ENCODE peak calls at places on chromosomes 6 and 20, in four cellular contexts. K is OCI-LY7, T is mesothelial cell of epicardium, G is GM10248. C is an unnamed sample.

GRCh38 chr20:53579581-53580375 is 13.9 kb downstream of the ZNF217 start:
- DNase-seq in T (no peak), K (peak; percentile 57), G (no peak), C (no peak)

GRCh38 chr6:166465671-166466087 is 82.9 kb upstream of the MPC1 start:
- DNase-seq in G (no peak), K (no peak), T (no peak), C (peak; percentile 55)

GRCh38 chr20:17854307-17854903 is 114.2 kb downstream of the SNX5 start:
- DNase-seq in T (no peak), G (no peak), K (peak; percentile 53), C (peak; percentile 72)

GRCh38 chr20:51792960-51793359 is 9.4 kb downstream of the SALL4 start:
- DNase-seq in G (no peak), T (no peak), K (no peak), C (no peak)

GRCh38 chr20:3572151-3572550 is 91.0 kb downstream of the GFRA4 start:
- DNase-seq in G (no peak), K (no peak), T (no peak), C (no peak)

GRCh38 chr6:35678021-35678654 is 10.6 kb downstream of the FKBP5 start:
- DNase-seq in G (no peak), K (no peak), T (no peak), C (no peak)

GRCh38 chr6:21608610-21609009 is 15.1 kb downstream of the SOX4 start:
- DNase-seq in T (no peak), G (no peak), K (no peak), C (no peak)

GRCh38 chr6:154986787-154987235 is 8.3 kb upstream of the TIAM2 start:
- DNase-seq in T (no peak), G (no peak), K (no peak), C (no peak)

GRCh38 chr6:75546401-75546800 is 52.8 kb upstream of the FILIP1 start:
- DNase-seq in T (no peak), K (peak; percentile 7), G (peak; percentile 12), C (no peak)

GRCh38 chr20:1185781-1186334 is 1.1 kb upstream of the TMEM74B start:
- DNase-seq in G (peak; percentile 81), K (peak; percentile 45), T (no peak), C (no peak)

GRCh38 chr20:49559411-49560081 is 8.4 kb downstream of the PTGIS start:
- DNase-seq in G (no peak), K (no peak), T (no peak), C (no peak)

GRCh38 chr6:152557502-152557901 is 79.7 kb downstream of the SYNE1 start:
- DNase-seq in T (no peak), G (no peak), K (no peak), C (no peak)

GRCh38 chr6:46704562-46704961 is 16.9 kb downstream of the TDRD6 start:
- DNase-seq in K (peak; percentile 47), G (no peak), T (no peak), C (no peak)

GRCh38 chr6:14324042-14324441 is 206.5 kb downstream of the CD83 start:
- DNase-seq in G (no peak), T (no peak), K (no peak), C (no peak)

GRCh38 chr6:14322841-14323240 is 205.3 kb downstream of the CD83 start:
- DNase-seq in T (no peak), G (no peak), K (no peak), C (no peak)

GRCh38 chr6:14317616-14318015 is 200.0 kb downstream of the CD83 start:
- DNase-seq in K (no peak), T (no peak), G (no peak), C (no peak)

GRCh38 chr6:14320342-14320741 is 202.8 kb downstream of the CD83 start:
- DNase-seq in G (no peak), T (no peak), K (no peak), C (no peak)

GRCh38 chr6:14321992-14322772 is 204.6 kb downstream of the CD83 start:
- DNase-seq in G (no peak), T (no peak), K (no peak), C (no peak)
- TF ChIP-seq CTCF in G (no peak), T (no peak), K (no peak), C (no peak)

GRCh38 chr6:54266400-54266923 is 41.8 kb upstream of the TINAG start:
- DNase-seq in T (no peak), G (no peak), K (peak; percentile 1), C (no peak)
- TF ChIP-seq CTCF in T (no peak), G (no peak), K (peak; percentile 36), C (no peak)

GRCh38 chr20:16622501-16622900 is 49.3 kb upstream of the KIF16B start:
- DNase-seq in T (no peak), K (no peak), G (no peak), C (no peak)

GRCh38 chr20:16620961-16621360 is 47.7 kb upstream of the KIF16B start:
- DNase-seq in G (no peak), K (no peak), T (no peak), C (no peak)

GRCh38 chr20:16619953-16620352 is 46.7 kb upstream of the KIF16B start:
- DNase-seq in T (no peak), G (no peak), K (no peak), C (no peak)

GRCh38 chr20:16624106-16624505 is 50.9 kb upstream of the KIF16B start:
- DNase-seq in G (no peak), K (no peak), T (no peak), C (no peak)

GRCh38 chr20:16621435-16622141 is 48.3 kb upstream of the KIF16B start:
- DNase-seq in G (no peak), T (no peak), K (no peak), C (no peak)
- TF ChIP-seq CTCF in G (no peak), T (no peak), K (no peak), C (no peak)

DNA sequence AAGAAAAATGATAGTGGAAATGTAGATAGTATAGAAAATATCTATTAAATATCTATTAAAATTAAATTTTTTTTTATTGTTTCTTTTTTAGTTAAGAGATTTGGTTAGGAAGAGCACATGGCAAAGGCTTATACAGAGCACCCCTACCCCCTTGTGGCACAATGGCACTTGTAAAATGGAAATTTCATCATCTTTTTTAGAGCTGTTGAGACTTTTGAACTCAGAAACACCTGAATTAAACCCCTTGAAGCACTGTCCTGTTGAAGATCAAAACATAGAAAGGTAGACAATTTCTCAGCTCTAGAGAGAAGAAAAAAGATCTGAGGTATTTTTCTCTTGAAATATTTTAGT is 572.4 kb downstream of the PKHD1 start:
- DNase-seq in G (no peak), T (no peak), K (no peak), C (no peak)
- TF ChIP-seq CTCF in G (no peak), T (peak; percentile 16), K (no peak), C (peak; percentile 38)

GRCh38 chr6:161696828-161697227 is 423.0 kb upstream of the AGPAT4 start:
- DNase-seq in K (no peak), T (no peak), G (no peak), C (no peak)

DNA sequence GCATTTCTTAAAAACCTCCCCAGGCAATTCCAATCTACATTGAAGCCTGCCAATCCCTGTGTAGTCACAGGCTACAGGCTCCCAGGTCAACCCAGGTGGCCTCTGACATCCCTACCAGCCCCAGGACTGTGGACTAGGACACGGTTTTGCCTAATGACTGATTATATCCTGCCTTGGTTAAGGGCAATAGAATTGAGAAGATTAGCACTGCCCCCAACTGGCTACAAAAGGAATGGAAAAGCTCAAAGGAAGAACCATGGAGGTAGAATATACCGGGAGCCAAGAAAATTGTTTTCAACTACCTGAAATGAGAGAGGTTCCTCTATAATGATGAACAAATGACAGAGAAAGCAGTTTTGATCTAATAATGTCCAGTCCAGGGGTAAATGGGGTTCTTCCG is 421.1 kb upstream of the AGPAT4 start:
- DNase-seq in K (peak; percentile 4), G (no peak), T (no peak), C (no peak)
- TF ChIP-seq CTCF in K (peak; percentile 71), G (peak; percentile 45), T (no peak), C (no peak)

DNA sequence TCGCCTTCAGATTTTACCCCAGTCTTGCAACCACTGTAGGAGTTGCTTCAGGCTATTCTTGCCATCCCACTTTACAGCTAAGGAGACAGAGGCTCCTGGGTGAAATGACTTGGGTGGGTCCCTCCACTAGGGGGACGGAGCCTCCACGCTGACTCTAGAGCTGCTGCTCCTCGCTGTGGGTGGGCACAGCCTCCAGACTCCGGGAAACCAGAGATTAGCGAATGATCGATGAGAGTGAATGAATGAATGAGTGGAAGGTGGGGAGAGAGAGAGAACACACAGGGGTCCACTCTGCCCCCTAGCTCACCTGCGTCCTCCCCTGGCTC is 10.4 kb downstream of the ZBP1 start:
- DNase-seq in T (no peak), G (no peak), K (no peak), C (no peak)
- TF ChIP-seq CTCF in T (no peak), G (no peak), K (peak; percentile 64), C (no peak)

GRCh38 chr6:11675610-11676009 is 103.0 kb downstream of the ADTRP start:
- DNase-seq in T (no peak), K (no peak), G (no peak), C (no peak)
- TF ChIP-seq CTCF in T (no peak), K (no peak), G (no peak), C (peak; percentile 44)

DNA sequence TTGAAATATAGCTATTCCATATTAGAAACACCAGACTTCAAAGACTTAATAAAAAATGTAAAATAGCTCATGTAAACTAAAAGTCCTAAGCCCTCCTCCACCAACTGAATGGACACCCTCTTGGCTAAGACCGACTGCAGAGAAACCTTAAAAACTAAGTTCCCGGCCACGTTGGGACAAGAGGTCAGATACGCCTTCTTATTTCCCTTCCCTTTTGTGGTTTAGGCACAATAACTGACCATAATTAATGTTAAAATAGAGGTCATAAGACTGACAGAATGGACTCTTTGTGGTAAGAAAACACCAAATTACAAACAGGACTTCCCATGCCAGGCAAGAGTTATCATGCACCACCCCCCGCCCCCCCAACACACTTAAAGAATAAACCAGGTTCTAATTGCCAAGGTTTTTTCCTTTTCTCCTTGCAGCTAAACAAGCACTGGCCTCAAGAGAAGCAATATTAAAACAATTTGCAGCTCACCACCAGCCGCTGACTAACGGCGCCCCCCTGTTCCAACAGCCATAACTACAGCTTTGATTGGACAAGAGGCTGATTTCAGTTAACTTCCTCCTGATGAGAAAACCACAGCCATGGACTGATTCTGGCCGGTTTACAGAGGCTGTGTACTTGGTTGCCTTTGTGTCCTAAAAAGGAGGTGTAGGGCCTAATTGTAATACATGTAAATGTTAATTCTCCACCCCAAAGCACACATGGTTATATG is 10.7 kb upstream of the LAMP5 start:
- DNase-seq in K (no peak), T (no peak), G (no peak), C (no peak)
- TF ChIP-seq CTCF in K (peak; percentile 40), T (no peak), G (no peak), C (peak; percentile 10)